ENCODE peak calls at places on chromosomes 1 and 21, in seven cellular contexts. One of them, this sample, is unnamed.

GRCh38 chr21:35850029-35850428 is 210.3 kb downstream of the SETD4 start:
- DNase-seq in heart left ventricle: no peak
- DNase-seq in AG04450: peak; percentile 27
- DNase-seq in stomach: no peak
- DNase-seq in fibroblast of mammary gland: peak; percentile 85
- DNase-seq in IMR-90: peak; percentile 82
- DNase-seq in cardiac fibroblast: peak; percentile 86
- DNase-seq in this sample: no peak

GRCh38 chr1:75438355-75438754 is 172.6 kb downstream of the SLC44A5 start:
- DNase-seq in stomach: no peak
- DNase-seq in heart left ventricle: no peak
- DNase-seq in cardiac fibroblast: no peak
- DNase-seq in fibroblast of mammary gland: no peak
- DNase-seq in IMR-90: no peak
- DNase-seq in AG04450: no peak
- DNase-seq in this sample: no peak

GRCh38 chr1:93178418-93178817 is 1.8 kb downstream of the TMED5 start:
- DNase-seq in fibroblast of mammary gland: peak; percentile 41
- DNase-seq in IMR-90: peak; percentile 17
- DNase-seq in AG04450: no peak
- DNase-seq in cardiac fibroblast: peak; percentile 10
- DNase-seq in heart left ventricle: no peak
- DNase-seq in stomach: no peak
- DNase-seq in this sample: no peak

GRCh38 chr21:35473496-35473895 is 424.4 kb upstream of the RUNX1 start:
- DNase-seq in fibroblast of mammary gland: no peak
- DNase-seq in stomach: no peak
- DNase-seq in cardiac fibroblast: no peak
- DNase-seq in AG04450: no peak
- DNase-seq in heart left ventricle: no peak
- DNase-seq in IMR-90: no peak
- DNase-seq in this sample: no peak

GRCh38 chr21:41251961-41252642 is 64.5 kb upstream of the FAM3B start:
- DNase-seq in heart left ventricle: no peak
- DNase-seq in fibroblast of mammary gland: peak; percentile 70
- DNase-seq in stomach: no peak
- DNase-seq in cardiac fibroblast: peak; percentile 52
- DNase-seq in IMR-90: peak; percentile 88
- DNase-seq in AG04450: peak; percentile 65
- DNase-seq in this sample: no peak

GRCh38 chr21:42601656-42602055 is 51.8 kb upstream of the PDE9A start:
- DNase-seq in heart left ventricle: no peak
- DNase-seq in AG04450: no peak
- DNase-seq in IMR-90: no peak
- DNase-seq in fibroblast of mammary gland: no peak
- DNase-seq in cardiac fibroblast: no peak
- DNase-seq in stomach: no peak
- DNase-seq in this sample: no peak

GRCh38 chr1:13675222-13675621 is 24.8 kb upstream of the PRDM2 start:
- DNase-seq in cardiac fibroblast: no peak
- DNase-seq in AG04450: no peak
- DNase-seq in IMR-90: no peak
- DNase-seq in fibroblast of mammary gland: peak; percentile 46
- DNase-seq in stomach: no peak
- DNase-seq in heart left ventricle: no peak
- DNase-seq in this sample: no peak

GRCh38 chr1:201475121-201475520 is 6.1 kb upstream of the PHLDA3 start:
- DNase-seq in IMR-90: peak; percentile 72
- DNase-seq in heart left ventricle: no peak
- DNase-seq in stomach: no peak
- DNase-seq in cardiac fibroblast: no peak
- DNase-seq in AG04450: no peak
- DNase-seq in fibroblast of mammary gland: no peak
- DNase-seq in this sample: no peak

GRCh38 chr1:202076050-202076511 is 46.6 kb upstream of the GPR37L1 start:
- DNase-seq in IMR-90: no peak
- DNase-seq in AG04450: no peak
- DNase-seq in cardiac fibroblast: no peak
- DNase-seq in stomach: peak; percentile 74
- DNase-seq in heart left ventricle: no peak
- DNase-seq in fibroblast of mammary gland: no peak
- DNase-seq in this sample: no peak

GRCh38 chr21:46110499-46111192 is 12.7 kb downstream of the COL6A2 start:
- DNase-seq in stomach: peak; percentile 21
- DNase-seq in IMR-90: no peak
- DNase-seq in AG04450: no peak
- DNase-seq in heart left ventricle: peak; percentile 76
- DNase-seq in cardiac fibroblast: no peak
- DNase-seq in fibroblast of mammary gland: peak; percentile 39
- DNase-seq in this sample: no peak

GRCh38 chr1:36580524-36580923 is 97.8 kb upstream of the CSF3R start:
- DNase-seq in cardiac fibroblast: no peak
- DNase-seq in fibroblast of mammary gland: no peak
- DNase-seq in heart left ventricle: no peak
- DNase-seq in IMR-90: no peak
- DNase-seq in stomach: no peak
- DNase-seq in AG04450: no peak
- DNase-seq in this sample: no peak

GRCh38 chr1:214280386-214281029 is 451 bp upstream of the SMYD2 start:
- DNase-seq in IMR-90: peak; percentile 37
- DNase-seq in AG04450: no peak
- DNase-seq in stomach: peak; percentile 56
- DNase-seq in cardiac fibroblast: peak; percentile 54
- DNase-seq in heart left ventricle: peak; percentile 78
- DNase-seq in fibroblast of mammary gland: peak; percentile 43
- DNase-seq in this sample: no peak

GRCh38 chr1:39268112-39268581 is 63.7 kb downstream of the MACF1 start:
- DNase-seq in AG04450: peak; percentile 70
- DNase-seq in heart left ventricle: no peak
- DNase-seq in IMR-90: peak; percentile 90
- DNase-seq in cardiac fibroblast: peak; percentile 87
- DNase-seq in stomach: no peak
- DNase-seq in fibroblast of mammary gland: peak; percentile 88
- DNase-seq in this sample: no peak

DNA sequence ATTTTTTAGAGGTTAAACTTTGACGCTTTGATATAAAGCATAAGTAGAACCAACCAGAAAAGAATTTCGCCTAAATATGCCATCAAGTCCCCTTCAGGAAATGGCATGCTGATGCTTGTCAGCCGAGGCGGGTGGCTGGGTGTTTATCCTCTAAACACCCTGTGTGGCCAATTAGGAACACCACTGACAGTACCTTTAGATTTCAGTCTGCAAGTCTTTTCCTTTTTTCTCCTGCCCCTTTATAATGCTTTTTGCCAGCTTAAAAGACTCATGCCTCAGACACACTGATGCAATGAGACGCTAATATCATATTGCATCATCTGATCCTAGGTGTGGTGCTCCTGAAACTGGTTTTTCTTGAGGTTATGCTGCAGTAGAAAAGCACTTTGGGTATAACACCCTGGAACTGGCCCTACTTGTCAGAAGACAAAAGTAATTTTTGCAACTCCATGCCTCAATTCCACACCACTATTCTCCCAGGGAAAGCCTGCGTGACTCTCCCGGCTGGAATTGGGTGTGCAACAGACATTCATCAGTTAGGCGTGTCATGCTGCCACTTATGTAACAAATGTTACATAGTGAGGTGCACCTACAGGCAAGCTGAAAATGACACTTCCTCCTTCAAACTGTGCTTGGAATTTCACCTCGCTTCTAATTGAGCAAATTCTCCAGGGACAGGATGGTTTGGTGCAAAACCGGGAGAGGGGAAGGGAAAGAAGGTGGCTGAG is 2.0 kb upstream of the RCC2 start:
- DNase-seq in stomach: no peak
- DNase-seq in heart left ventricle: peak; percentile 4
- DNase-seq in fibroblast of mammary gland: peak; percentile 47
- DNase-seq in cardiac fibroblast: peak; percentile 65
- DNase-seq in AG04450: no peak
- DNase-seq in IMR-90: peak; percentile 64
- DNase-seq in this sample: no peak
- H3K4me3 ChIP-seq in stomach: no peak overlapping the region
- H3K4me3 ChIP-seq in heart left ventricle: no peak overlapping the region
- H3K4me3 ChIP-seq in fibroblast of mammary gland: no peak overlapping the region
- H3K4me3 ChIP-seq in cardiac fibroblast: no peak overlapping the region
- H3K4me3 ChIP-seq in AG04450: peak overlapping the region; percentile 7
- H3K4me3 ChIP-seq in IMR-90: no peak overlapping the region
- H3K4me3 ChIP-seq in this sample: no peak overlapping the region

DNA sequence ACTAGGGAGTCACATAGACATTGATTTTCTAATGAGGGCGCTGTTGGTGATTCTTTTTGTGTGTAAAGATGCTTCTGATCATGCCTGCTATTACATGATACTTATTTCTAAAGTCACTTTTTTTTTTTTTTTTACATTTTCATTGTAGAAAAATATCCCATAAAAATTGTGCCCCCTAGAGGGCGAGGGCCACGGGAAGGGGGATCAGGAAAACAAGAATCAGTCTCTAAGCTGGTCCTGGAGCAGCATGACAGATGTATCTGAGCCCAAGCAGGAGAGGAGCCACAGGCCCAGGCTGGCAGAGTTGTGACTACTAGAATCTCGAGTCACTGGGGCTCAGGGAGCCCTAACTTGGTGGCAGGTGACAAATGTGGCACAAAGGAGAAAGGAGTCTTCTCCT is 28.1 kb downstream of the ZSCAN20 start:
- DNase-seq in cardiac fibroblast: no peak
- DNase-seq in AG04450: no peak
- DNase-seq in fibroblast of mammary gland: no peak
- DNase-seq in heart left ventricle: no peak
- DNase-seq in IMR-90: no peak
- DNase-seq in stomach: no peak
- DNase-seq in this sample: no peak
- TF ChIP-seq CTCF in cardiac fibroblast: no peak
- TF ChIP-seq CTCF in AG04450: peak; percentile 27
- TF ChIP-seq CTCF in fibroblast of mammary gland: peak; percentile 28
- TF ChIP-seq CTCF in heart left ventricle: no peak
- TF ChIP-seq CTCF in IMR-90: peak; percentile 26
- TF ChIP-seq CTCF in stomach: no peak
- TF ChIP-seq CTCF in this sample: peak; percentile 64

GRCh38 chr21:33731447-33731846 is 89.1 kb downstream of the ITSN1 start:
- DNase-seq in fibroblast of mammary gland: no peak
- DNase-seq in stomach: no peak
- DNase-seq in AG04450: no peak
- DNase-seq in cardiac fibroblast: peak; percentile 66
- DNase-seq in heart left ventricle: no peak
- DNase-seq in IMR-90: no peak
- DNase-seq in this sample: no peak
- H3K4me3 ChIP-seq in fibroblast of mammary gland: no peak overlapping the region
- H3K4me3 ChIP-seq in stomach: no peak overlapping the region
- H3K4me3 ChIP-seq in AG04450: no peak overlapping the region
- H3K4me3 ChIP-seq in cardiac fibroblast: no peak overlapping the region
- H3K4me3 ChIP-seq in heart left ventricle: no peak overlapping the region
- H3K4me3 ChIP-seq in IMR-90: no peak overlapping the region
- H3K4me3 ChIP-seq in this sample: no peak overlapping the region

GRCh38 chr1:154973344-154974085 is 966 bp upstream of the CKS1B start:
- DNase-seq in heart left ventricle: peak; percentile 96
- DNase-seq in IMR-90: peak; percentile 97
- DNase-seq in stomach: peak; percentile 98
- DNase-seq in AG04450: peak; percentile 93
- DNase-seq in cardiac fibroblast: peak; percentile 99
- DNase-seq in fibroblast of mammary gland: peak; percentile 97
- DNase-seq in this sample: peak; percentile 89
- TF ChIP-seq CTCF in heart left ventricle: peak; percentile 20
- TF ChIP-seq CTCF in IMR-90: no peak
- TF ChIP-seq CTCF in stomach: no peak
- TF ChIP-seq CTCF in AG04450: peak; percentile 36
- TF ChIP-seq CTCF in cardiac fibroblast: peak; percentile 8
- TF ChIP-seq CTCF in fibroblast of mammary gland: peak; percentile 29
- TF ChIP-seq CTCF in this sample: peak; percentile 19

DNA sequence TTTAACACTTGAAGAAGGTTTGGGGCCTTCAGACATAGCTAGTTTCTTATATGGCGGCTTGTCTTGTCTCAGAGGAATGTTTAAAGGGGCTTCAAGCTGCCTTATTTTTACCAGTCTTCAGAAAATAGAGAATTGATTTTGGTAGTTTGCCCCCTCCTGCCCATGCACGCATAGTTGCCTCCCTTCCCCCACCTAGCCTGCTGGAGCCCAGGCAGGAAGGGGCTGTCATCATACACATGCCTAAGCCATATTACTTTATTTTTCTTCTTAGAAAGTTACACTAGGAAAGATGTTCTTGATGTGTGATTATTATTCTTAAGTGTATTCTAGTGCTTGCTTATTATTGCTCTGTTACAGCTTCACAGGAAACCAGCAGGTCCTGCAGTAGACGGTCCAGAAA is 18.3 kb downstream of the PBX1 start:
- DNase-seq in IMR-90: peak; percentile 52
- DNase-seq in AG04450: no peak
- DNase-seq in fibroblast of mammary gland: no peak
- DNase-seq in cardiac fibroblast: no peak
- DNase-seq in heart left ventricle: no peak
- DNase-seq in stomach: no peak
- DNase-seq in this sample: no peak
- H3K4me3 ChIP-seq in IMR-90: no peak overlapping the region
- H3K4me3 ChIP-seq in AG04450: no peak overlapping the region
- H3K4me3 ChIP-seq in fibroblast of mammary gland: no peak overlapping the region
- H3K4me3 ChIP-seq in cardiac fibroblast: no peak overlapping the region
- H3K4me3 ChIP-seq in heart left ventricle: no peak overlapping the region
- H3K4me3 ChIP-seq in stomach: no peak overlapping the region
- H3K4me3 ChIP-seq in this sample: no peak overlapping the region

GRCh38 chr1:63322944-63323865 is 838 bp downstream of the FOXD3 start:
- DNase-seq in stomach: no peak
- DNase-seq in fibroblast of mammary gland: peak; percentile 14
- DNase-seq in IMR-90: no peak
- DNase-seq in AG04450: no peak
- DNase-seq in cardiac fibroblast: no peak
- DNase-seq in heart left ventricle: no peak
- DNase-seq in this sample: no peak
- TF ChIP-seq CTCF in stomach: no peak
- TF ChIP-seq CTCF in fibroblast of mammary gland: no peak
- TF ChIP-seq CTCF in IMR-90: no peak
- TF ChIP-seq CTCF in AG04450: no peak
- TF ChIP-seq CTCF in cardiac fibroblast: no peak
- TF ChIP-seq CTCF in heart left ventricle: no peak
- TF ChIP-seq CTCF in this sample: no peak